ENCODE peak calls at places on chromosome 6, in five cellular contexts. One of them, this sample, is unnamed.

GRCh38 chr6:23417133-23417532 is 708.9 kb upstream of the NRSN1 start:
- DNase-seq in AG09309: no peak
- DNase-seq in cerebellar nuclear complex: no peak
- DNase-seq in stimulated activated CD8-positive, alpha-beta memory T cell treated with anti-CD3 and anti-CD28 coated beads, Interleukin-12 subunit alpha, Interleukin-12 subunit beta, amount 100 ng/mL, for 4 hours: no peak
- DNase-seq in NCI-H1092: no peak
- DNase-seq in this sample: no peak

GRCh38 chr6:27096834-27097511 is 150.5 kb upstream of the PRSS16 start:
- DNase-seq in cerebellar nuclear complex: no peak
- DNase-seq in AG09309: peak
- DNase-seq in stimulated activated CD8-positive, alpha-beta memory T cell treated with anti-CD3 and anti-CD28 coated beads, Interleukin-12 subunit alpha, Interleukin-12 subunit beta, amount 100 ng/mL, for 4 hours: no peak
- DNase-seq in NCI-H1092: no peak
- DNase-seq in this sample: no peak

GRCh38 chr6:31586596-31586995 is 519 bp downstream of the LST1 start:
- DNase-seq in cerebellar nuclear complex: no peak
- DNase-seq in AG09309: no peak
- DNase-seq in stimulated activated CD8-positive, alpha-beta memory T cell treated with anti-CD3 and anti-CD28 coated beads, Interleukin-12 subunit alpha, Interleukin-12 subunit beta, amount 100 ng/mL, for 4 hours: no peak
- DNase-seq in NCI-H1092: no peak
- DNase-seq in this sample: no peak

GRCh38 chr6:156943167-156943566 is 166.0 kb downstream of the ARID1B start:
- DNase-seq in AG09309: no peak
- DNase-seq in stimulated activated CD8-positive, alpha-beta memory T cell treated with anti-CD3 and anti-CD28 coated beads, Interleukin-12 subunit alpha, Interleukin-12 subunit beta, amount 100 ng/mL, for 4 hours: no peak
- DNase-seq in NCI-H1092: no peak
- DNase-seq in cerebellar nuclear complex: no peak
- DNase-seq in this sample: no peak

GRCh38 chr6:165019681-165020080 is 289.7 kb downstream of the C6orf118 start:
- DNase-seq in stimulated activated CD8-positive, alpha-beta memory T cell treated with anti-CD3 and anti-CD28 coated beads, Interleukin-12 subunit alpha, Interleukin-12 subunit beta, amount 100 ng/mL, for 4 hours: no peak
- DNase-seq in cerebellar nuclear complex: no peak
- DNase-seq in AG09309: no peak
- DNase-seq in NCI-H1092: no peak
- DNase-seq in this sample: no peak

GRCh38 chr6:91149914-91150674 is 563.2 kb upstream of the MAP3K7 start:
- DNase-seq in cerebellar nuclear complex: no peak
- DNase-seq in NCI-H1092: no peak
- DNase-seq in AG09309: no peak
- DNase-seq in stimulated activated CD8-positive, alpha-beta memory T cell treated with anti-CD3 and anti-CD28 coated beads, Interleukin-12 subunit alpha, Interleukin-12 subunit beta, amount 100 ng/mL, for 4 hours: no peak
- DNase-seq in this sample: no peak

GRCh38 chr6:13278991-13279390 is 49.3 kb downstream of the TBC1D7 start:
- DNase-seq in cerebellar nuclear complex: no peak
- DNase-seq in AG09309: peak
- DNase-seq in stimulated activated CD8-positive, alpha-beta memory T cell treated with anti-CD3 and anti-CD28 coated beads, Interleukin-12 subunit alpha, Interleukin-12 subunit beta, amount 100 ng/mL, for 4 hours: no peak
- DNase-seq in NCI-H1092: no peak
- DNase-seq in this sample: no peak

GRCh38 chr6:129493396-129493902 is 216.5 kb downstream of the ARHGAP18 start:
- DNase-seq in stimulated activated CD8-positive, alpha-beta memory T cell treated with anti-CD3 and anti-CD28 coated beads, Interleukin-12 subunit alpha, Interleukin-12 subunit beta, amount 100 ng/mL, for 4 hours: no peak
- DNase-seq in AG09309: no peak
- DNase-seq in NCI-H1092: no peak
- DNase-seq in cerebellar nuclear complex: no peak
- DNase-seq in this sample: no peak

GRCh38 chr6:29651413-29652197 is 5.3 kb upstream of the MOG start:
- DNase-seq in AG09309: no peak
- DNase-seq in stimulated activated CD8-positive, alpha-beta memory T cell treated with anti-CD3 and anti-CD28 coated beads, Interleukin-12 subunit alpha, Interleukin-12 subunit beta, amount 100 ng/mL, for 4 hours: no peak
- DNase-seq in cerebellar nuclear complex: no peak
- DNase-seq in NCI-H1092: no peak
- DNase-seq in this sample: no peak

GRCh38 chr6:73521351-73522254 is 771 bp upstream of the EEF1A1 start:
- DNase-seq in stimulated activated CD8-positive, alpha-beta memory T cell treated with anti-CD3 and anti-CD28 coated beads, Interleukin-12 subunit alpha, Interleukin-12 subunit beta, amount 100 ng/mL, for 4 hours: peak
- DNase-seq in cerebellar nuclear complex: no peak
- DNase-seq in AG09309: peak
- DNase-seq in NCI-H1092: peak
- DNase-seq in this sample: peak

GRCh38 chr6:132816665-132817064 is 2.3 kb downstream of the RPS12 start:
- DNase-seq in stimulated activated CD8-positive, alpha-beta memory T cell treated with anti-CD3 and anti-CD28 coated beads, Interleukin-12 subunit alpha, Interleukin-12 subunit beta, amount 100 ng/mL, for 4 hours: no peak
- DNase-seq in AG09309: no peak
- DNase-seq in NCI-H1092: no peak
- DNase-seq in cerebellar nuclear complex: no peak
- DNase-seq in this sample: no peak

GRCh38 chr6:43060034-43060754 is 763 bp downstream of the KLC4 start:
- DNase-seq in AG09309: no peak
- DNase-seq in cerebellar nuclear complex: no peak
- DNase-seq in NCI-H1092: no peak
- DNase-seq in stimulated activated CD8-positive, alpha-beta memory T cell treated with anti-CD3 and anti-CD28 coated beads, Interleukin-12 subunit alpha, Interleukin-12 subunit beta, amount 100 ng/mL, for 4 hours: no peak
- DNase-seq in this sample: peak

GRCh38 chr6:151544453-151544852 is 50.6 kb downstream of the CCDC170 start:
- DNase-seq in AG09309: no peak
- DNase-seq in NCI-H1092: no peak
- DNase-seq in cerebellar nuclear complex: no peak
- DNase-seq in stimulated activated CD8-positive, alpha-beta memory T cell treated with anti-CD3 and anti-CD28 coated beads, Interleukin-12 subunit alpha, Interleukin-12 subunit beta, amount 100 ng/mL, for 4 hours: no peak
- DNase-seq in this sample: no peak

GRCh38 chr6:162450358-162450757 is 277.2 kb downstream of the PRKN start:
- DNase-seq in AG09309: no peak
- DNase-seq in cerebellar nuclear complex: no peak
- DNase-seq in stimulated activated CD8-positive, alpha-beta memory T cell treated with anti-CD3 and anti-CD28 coated beads, Interleukin-12 subunit alpha, Interleukin-12 subunit beta, amount 100 ng/mL, for 4 hours: no peak
- DNase-seq in NCI-H1092: no peak
- DNase-seq in this sample: no peak

GRCh38 chr6:22631101-22631500 is 61.7 kb downstream of the HDGFL1 start:
- DNase-seq in stimulated activated CD8-positive, alpha-beta memory T cell treated with anti-CD3 and anti-CD28 coated beads, Interleukin-12 subunit alpha, Interleukin-12 subunit beta, amount 100 ng/mL, for 4 hours: no peak
- DNase-seq in NCI-H1092: no peak
- DNase-seq in AG09309: no peak
- DNase-seq in cerebellar nuclear complex: no peak
- DNase-seq in this sample: no peak

GRCh38 chr6:45590225-45590624 is 212.5 kb upstream of the SUPT3H start:
- DNase-seq in AG09309: peak
- DNase-seq in cerebellar nuclear complex: no peak
- DNase-seq in stimulated activated CD8-positive, alpha-beta memory T cell treated with anti-CD3 and anti-CD28 coated beads, Interleukin-12 subunit alpha, Interleukin-12 subunit beta, amount 100 ng/mL, for 4 hours: no peak
- DNase-seq in NCI-H1092: no peak
- DNase-seq in this sample: no peak

GRCh38 chr6:159582736-159583135 is 110.3 kb downstream of the SOD2 start:
- DNase-seq in NCI-H1092: no peak
- DNase-seq in cerebellar nuclear complex: no peak
- DNase-seq in AG09309: no peak
- DNase-seq in stimulated activated CD8-positive, alpha-beta memory T cell treated with anti-CD3 and anti-CD28 coated beads, Interleukin-12 subunit alpha, Interleukin-12 subunit beta, amount 100 ng/mL, for 4 hours: no peak
- DNase-seq in this sample: no peak

GRCh38 chr6:134175532-134176282 is 123.3 kb upstream of the SLC2A12 start:
- DNase-seq in stimulated activated CD8-positive, alpha-beta memory T cell treated with anti-CD3 and anti-CD28 coated beads, Interleukin-12 subunit alpha, Interleukin-12 subunit beta, amount 100 ng/mL, for 4 hours: peak
- DNase-seq in NCI-H1092: no peak
- DNase-seq in cerebellar nuclear complex: no peak
- DNase-seq in AG09309: no peak
- DNase-seq in this sample: peak

GRCh38 chr6:36373368-36374009 is 14.0 kb downstream of the ETV7 start:
- DNase-seq in AG09309: no peak
- DNase-seq in cerebellar nuclear complex: no peak
- DNase-seq in NCI-H1092: no peak
- DNase-seq in stimulated activated CD8-positive, alpha-beta memory T cell treated with anti-CD3 and anti-CD28 coated beads, Interleukin-12 subunit alpha, Interleukin-12 subunit beta, amount 100 ng/mL, for 4 hours: no peak
- DNase-seq in this sample: no peak

GRCh38 chr6:108565091-108565766 is 4.5 kb downstream of the FOXO3 start:
- DNase-seq in cerebellar nuclear complex: no peak
- DNase-seq in AG09309: no peak
- DNase-seq in stimulated activated CD8-positive, alpha-beta memory T cell treated with anti-CD3 and anti-CD28 coated beads, Interleukin-12 subunit alpha, Interleukin-12 subunit beta, amount 100 ng/mL, for 4 hours: no peak
- DNase-seq in NCI-H1092: no peak
- DNase-seq in this sample: no peak

GRCh38 chr6:2871102-2871501 is 29.4 kb upstream of the SERPINB1 start:
- DNase-seq in stimulated activated CD8-positive, alpha-beta memory T cell treated with anti-CD3 and anti-CD28 coated beads, Interleukin-12 subunit alpha, Interleukin-12 subunit beta, amount 100 ng/mL, for 4 hours: no peak
- DNase-seq in AG09309: no peak
- DNase-seq in cerebellar nuclear complex: no peak
- DNase-seq in NCI-H1092: no peak
- DNase-seq in this sample: no peak

GRCh38 chr6:53928641-53929339 is 134.0 kb downstream of the LRRC1 start:
- DNase-seq in stimulated activated CD8-positive, alpha-beta memory T cell treated with anti-CD3 and anti-CD28 coated beads, Interleukin-12 subunit alpha, Interleukin-12 subunit beta, amount 100 ng/mL, for 4 hours: no peak
- DNase-seq in AG09309: no peak
- DNase-seq in NCI-H1092: no peak
- DNase-seq in cerebellar nuclear complex: no peak
- DNase-seq in this sample: no peak

This sample was measured in DMS79.